ENCODE peak calls at places on chromosomes 1 and 21, in nine cellular contexts. X is IMR-90, E is cardiac fibroblast, N is kidney glomerular epithelial cell, H is fibroblast of mammary gland, S is dorsolateral prefrontal cortex, B is astrocyte, O is GM23338, J is NCI-H510A. T is an unnamed sample.

GRCh38 chr1:208524920-208525319 is 280.7 kb upstream of the PLXNA2 start:
- DNase-seq in H (no peak), B (no peak), X (no peak), S (no peak), N (no peak), O (no peak), J (no peak), E (no peak), T (no peak)

GRCh38 chr1:7177021-7177420 is 391.8 kb downstream of the CAMTA1 start:
- DNase-seq in N (no peak), S (no peak), H (no peak), O (no peak), B (no peak), X (no peak), E (no peak), J (no peak), T (no peak)

GRCh38 chr1:225480825-225481434 is 53.1 kb upstream of the LBR start:
- DNase-seq in B (no peak), N (peak), X (no peak), J (peak), E (peak), O (peak), S (peak), H (peak), T (no peak)

GRCh38 chr1:175207971-175208370 is 15.4 kb upstream of the KIAA0040 start:
- DNase-seq in N (no peak), S (no peak), H (no peak), O (no peak), X (no peak), E (no peak), J (peak), B (no peak), T (no peak)

GRCh38 chr21:46418265-46418946 is 40.3 kb upstream of the DIP2A start:
- DNase-seq in B (no peak), H (no peak), X (no peak), O (no peak), N (no peak), E (no peak), J (no peak), S (no peak), T (no peak)

GRCh38 chr1:106502659-106503058 is 553.8 kb upstream of the PRMT6 start:
- DNase-seq in E (no peak), N (no peak), O (no peak), X (no peak), J (no peak), H (no peak), S (no peak), B (no peak), T (no peak)

GRCh38 chr21:36075171-36075570 is 5.3 kb downstream of the CBR1 start:
- DNase-seq in E (no peak), O (no peak), H (no peak), N (no peak), X (no peak), B (no peak), S (no peak), J (no peak), T (no peak)

GRCh38 chr1:111752186-111752585 is 3.5 kb upstream of the DDX20 start:
- DNase-seq in J (no peak), S (no peak), N (no peak), B (no peak), X (no peak), H (no peak), E (no peak), O (no peak), T (no peak)

GRCh38 chr1:150869683-150870082 is 6.7 kb downstream of the ARNT start:
- DNase-seq in N (no peak), X (no peak), S (no peak), O (peak), H (no peak), E (no peak), J (no peak), B (no peak), T (no peak)

GRCh38 chr1:27940870-27941269 is 6.1 kb downstream of the SMPDL3B start:
- DNase-seq in X (no peak), E (no peak), S (no peak), J (no peak), B (no peak), H (no peak), O (no peak), N (no peak), T (no peak)

GRCh38 chr1:47431534-47431933 is 6.3 kb upstream of the FOXD2 start:
- DNase-seq in B (peak), X (peak), J (no peak), E (peak), O (peak), H (peak), N (peak), S (no peak), T (peak)

GRCh38 chr1:17239420-17239819 is 9.5 kb upstream of the PADI3 start:
- DNase-seq in H (peak), N (peak), S (no peak), X (peak), E (peak), O (peak), B (peak), J (no peak), T (peak)

GRCh38 chr1:217506878-217507277 is 124.0 kb downstream of the GPATCH2 start:
- DNase-seq in J (no peak), E (no peak), S (no peak), O (no peak), X (peak), B (peak), N (no peak), H (peak), T (no peak)

GRCh38 chr21:38136201-38136600 is 120.6 kb upstream of the KCNJ15 start:
- DNase-seq in E (peak), B (peak), X (peak), H (peak), S (no peak), J (no peak), N (no peak), O (no peak), T (no peak)

GRCh38 chr1:18927082-18927653 is 24.8 kb upstream of the ALDH4A1 start:
- DNase-seq in O (no peak), J (no peak), S (no peak), E (no peak), H (no peak), N (no peak), B (no peak), X (no peak), T (no peak)

GRCh38 chr1:58155418-58156123 is 391.0 kb downstream of the OMA1 start:
- DNase-seq in S (no peak), N (no peak), H (peak), X (no peak), E (peak), B (no peak), J (no peak), O (peak), T (no peak)

GRCh38 chr21:15149825-15150224 is 85.0 kb upstream of the NRIP1 start:
- DNase-seq in J (no peak), X (no peak), S (no peak), B (no peak), O (no peak), N (no peak), H (no peak), E (no peak), T (no peak)

GRCh38 chr1:219757890-219758289 is 145.0 kb upstream of the ZC3H11B start:
- DNase-seq in X (no peak), H (peak), S (no peak), O (no peak), N (no peak), J (no peak), B (peak), E (peak), T (no peak)

GRCh38 chr1:33394716-33395115 is 36.2 kb downstream of the PHC2 start:
- DNase-seq in X (peak), J (no peak), O (no peak), N (no peak), B (no peak), H (peak), E (no peak), S (no peak), T (peak)

GRCh38 chr1:90761781-90762589 is 44.9 kb upstream of the BARHL2 start:
- DNase-seq in X (no peak), B (no peak), S (no peak), E (no peak), N (no peak), H (no peak), O (peak), J (no peak), T (no peak)

GRCh38 chr1:161962094-161962887 is 61.4 kb downstream of the OLFML2B start:
- DNase-seq in J (no peak), N (peak), O (no peak), E (peak), B (peak), H (peak), S (no peak), X (peak), T (peak)

GRCh38 chr1:205680073-205680851 is at the start of gene SLC45A3:
- DNase-seq in J (no peak), H (no peak), N (peak), O (peak), S (peak), E (peak), X (no peak), B (no peak), T (no peak)

GRCh38 chr1:78678324-78678723 is 28.7 kb downstream of the IFI44 start:
- DNase-seq in O (no peak), J (no peak), S (no peak), X (no peak), N (no peak), B (no peak), E (no peak), H (no peak), T (no peak)

GRCh38 chr21:44271558-44271957 is 9.9 kb upstream of the DNMT3L start:
- DNase-seq in N (no peak), S (no peak), O (no peak), H (no peak), X (no peak), J (no peak), E (no peak), B (no peak), T (no peak)

GRCh38 chr1:174072546-174072945 is 50.4 kb upstream of the RC3H1 start:
- DNase-seq in H (no peak), E (no peak), X (no peak), N (no peak), S (no peak), B (no peak), J (no peak), O (no peak), T (no peak)

GRCh38 chr1:168386949-168387586 is 106.4 kb downstream of the TBX19 start:
- DNase-seq in N (peak), J (no peak), O (peak), X (no peak), B (peak), H (peak), E (no peak), S (peak), T (no peak)

GRCh38 chr1:15574741-15575140 is 10.1 kb downstream of the AGMAT start:
- DNase-seq in E (no peak), N (no peak), H (no peak), S (no peak), B (no peak), O (no peak), J (no peak), X (no peak), T (no peak)

GRCh38 chr1:101188311-101188710 is 48.5 kb upstream of the S1PR1 start:
- DNase-seq in O (no peak), S (no peak), E (no peak), N (no peak), H (peak), B (peak), X (peak), J (no peak), T (no peak)

GRCh38 chr1:5099018-5099417 is 444.6 kb downstream of the AJAP1 start:
- DNase-seq in S (no peak), J (peak), H (no peak), E (no peak), O (no peak), N (no peak), B (no peak), X (no peak), T (no peak)

GRCh38 chr1:159009704-159010361 is at the start of gene IFI16:
- DNase-seq in N (peak), X (peak), S (no peak), B (peak), H (peak), O (no peak), J (no peak), E (peak), T (peak)

GRCh38 chr1:225464851-225465792 is 37.3 kb upstream of the LBR start:
- DNase-seq in H (no peak), O (peak), B (no peak), E (no peak), N (no peak), J (no peak), X (no peak), S (peak), T (no peak)

GRCh38 chr1:94926365-94926914 is 470 bp downstream of the CNN3 start:
- DNase-seq in S (peak), J (peak), H (peak), X (peak), E (peak), N (peak), O (peak), B (no peak), T (no peak)

GRCh38 chr1:230431517-230431916 is 5.4 kb upstream of the PGBD5 start:
- DNase-seq in X (no peak), H (no peak), O (no peak), N (no peak), E (no peak), B (no peak), J (no peak), S (no peak), T (no peak)

GRCh38 chr21:35563885-35564451 is 496.4 kb downstream of the SETD4 start:
- DNase-seq in N (no peak), O (no peak), S (peak), J (no peak), B (peak), X (peak), E (peak), H (peak), T (peak)

GRCh38 chr1:237232501-237232900 is 190.5 kb downstream of the RYR2 start:
- DNase-seq in X (no peak), O (no peak), S (no peak), H (no peak), N (no peak), E (no peak), B (no peak), J (no peak), T (no peak)

T was measured in stromal cell of bone marrow.